ENCODE peak calls at places on chromosomes 12 and 14, in nine cellular contexts. One of them, this sample, is unnamed.

GRCh38 chr12:75923964-75924666 is 107.5 kb downstream of the PHLDA1 start:
- DNase-seq in tibial nerve: no peak
- DNase-seq in CD4-positive, alpha-beta memory T cell: no peak
- DNase-seq in heart right ventricle: no peak
- DNase-seq in naive thymus-derived CD4-positive, alpha-beta T cell: no peak
- DNase-seq in Panc1: no peak
- DNase-seq in CD8-positive, alpha-beta T cell: no peak
- DNase-seq in right lobe of liver: no peak
- DNase-seq in SK-N-SH: no peak
- DNase-seq in this sample: no peak

GRCh38 chr14:32102152-32102787 is 25.2 kb downstream of the ARHGAP5 start:
- DNase-seq in tibial nerve: no peak
- DNase-seq in CD4-positive, alpha-beta memory T cell: no peak
- DNase-seq in heart right ventricle: no peak
- DNase-seq in naive thymus-derived CD4-positive, alpha-beta T cell: peak; percentile 57
- DNase-seq in Panc1: no peak
- DNase-seq in CD8-positive, alpha-beta T cell: no peak
- DNase-seq in right lobe of liver: no peak
- DNase-seq in SK-N-SH: no peak
- DNase-seq in this sample: no peak

GRCh38 chr14:71070169-71070568 is 162.9 kb downstream of the PCNX1 start:
- DNase-seq in tibial nerve: no peak
- DNase-seq in CD4-positive, alpha-beta memory T cell: no peak
- DNase-seq in heart right ventricle: no peak
- DNase-seq in naive thymus-derived CD4-positive, alpha-beta T cell: no peak
- DNase-seq in Panc1: no peak
- DNase-seq in CD8-positive, alpha-beta T cell: no peak
- DNase-seq in right lobe of liver: no peak
- DNase-seq in SK-N-SH: no peak
- DNase-seq in this sample: no peak

GRCh38 chr12:39426636-39427245 is 16.2 kb downstream of the KIF21A start:
- DNase-seq in tibial nerve: no peak
- DNase-seq in CD4-positive, alpha-beta memory T cell: no peak
- DNase-seq in heart right ventricle: no peak
- DNase-seq in naive thymus-derived CD4-positive, alpha-beta T cell: no peak
- DNase-seq in Panc1: no peak
- DNase-seq in CD8-positive, alpha-beta T cell: no peak
- DNase-seq in right lobe of liver: no peak
- DNase-seq in SK-N-SH: no peak
- DNase-seq in this sample: no peak

GRCh38 chr12:92065664-92066063 is 80.0 kb downstream of the BTG1 start:
- DNase-seq in tibial nerve: no peak
- DNase-seq in CD4-positive, alpha-beta memory T cell: no peak
- DNase-seq in heart right ventricle: no peak
- DNase-seq in naive thymus-derived CD4-positive, alpha-beta T cell: no peak
- DNase-seq in Panc1: no peak
- DNase-seq in CD8-positive, alpha-beta T cell: no peak
- DNase-seq in right lobe of liver: no peak
- DNase-seq in SK-N-SH: no peak
- DNase-seq in this sample: no peak

GRCh38 chr12:94561943-94562411 is 88.4 kb downstream of the TMCC3 start:
- DNase-seq in tibial nerve: no peak
- DNase-seq in CD4-positive, alpha-beta memory T cell: no peak
- DNase-seq in heart right ventricle: peak; percentile 61
- DNase-seq in naive thymus-derived CD4-positive, alpha-beta T cell: no peak
- DNase-seq in Panc1: no peak
- DNase-seq in CD8-positive, alpha-beta T cell: no peak
- DNase-seq in right lobe of liver: peak; percentile 89
- DNase-seq in SK-N-SH: peak; percentile 83
- DNase-seq in this sample: peak; percentile 77

GRCh38 chr12:75212072-75212471 is 2.4 kb upstream of the KCNC2 start:
- DNase-seq in tibial nerve: no peak
- DNase-seq in CD4-positive, alpha-beta memory T cell: no peak
- DNase-seq in heart right ventricle: no peak
- DNase-seq in naive thymus-derived CD4-positive, alpha-beta T cell: no peak
- DNase-seq in Panc1: no peak
- DNase-seq in CD8-positive, alpha-beta T cell: no peak
- DNase-seq in right lobe of liver: no peak
- DNase-seq in SK-N-SH: no peak
- DNase-seq in this sample: no peak

GRCh38 chr12:124277394-124278222 is 17.3 kb upstream of the RFLNA start:
- DNase-seq in tibial nerve: no peak
- DNase-seq in CD4-positive, alpha-beta memory T cell: no peak
- DNase-seq in heart right ventricle: no peak
- DNase-seq in naive thymus-derived CD4-positive, alpha-beta T cell: no peak
- DNase-seq in Panc1: no peak
- DNase-seq in CD8-positive, alpha-beta T cell: no peak
- DNase-seq in right lobe of liver: no peak
- DNase-seq in SK-N-SH: peak; percentile 44
- DNase-seq in this sample: no peak

GRCh38 chr14:71354801-71355200 is 447.5 kb downstream of the PCNX1 start:
- DNase-seq in tibial nerve: no peak
- DNase-seq in CD4-positive, alpha-beta memory T cell: no peak
- DNase-seq in heart right ventricle: no peak
- DNase-seq in naive thymus-derived CD4-positive, alpha-beta T cell: no peak
- DNase-seq in Panc1: no peak
- DNase-seq in CD8-positive, alpha-beta T cell: no peak
- DNase-seq in right lobe of liver: no peak
- DNase-seq in SK-N-SH: no peak
- DNase-seq in this sample: no peak

GRCh38 chr12:78149459-78149858 is 318.8 kb downstream of the NAV3 start:
- DNase-seq in tibial nerve: no peak
- DNase-seq in CD4-positive, alpha-beta memory T cell: no peak
- DNase-seq in heart right ventricle: no peak
- DNase-seq in naive thymus-derived CD4-positive, alpha-beta T cell: no peak
- DNase-seq in Panc1: no peak
- DNase-seq in CD8-positive, alpha-beta T cell: no peak
- DNase-seq in right lobe of liver: no peak
- DNase-seq in SK-N-SH: peak; percentile 1
- DNase-seq in this sample: no peak

GRCh38 chr12:77232045-77232444 is 166.7 kb upstream of the E2F7 start:
- DNase-seq in tibial nerve: peak; percentile 16
- DNase-seq in CD4-positive, alpha-beta memory T cell: no peak
- DNase-seq in heart right ventricle: no peak
- DNase-seq in naive thymus-derived CD4-positive, alpha-beta T cell: no peak
- DNase-seq in Panc1: no peak
- DNase-seq in CD8-positive, alpha-beta T cell: no peak
- DNase-seq in right lobe of liver: no peak
- DNase-seq in SK-N-SH: no peak
- DNase-seq in this sample: no peak

GRCh38 chr14:100712490-100712889 is 14.2 kb upstream of the DLK1 start:
- DNase-seq in tibial nerve: no peak
- DNase-seq in CD4-positive, alpha-beta memory T cell: no peak
- DNase-seq in heart right ventricle: no peak
- DNase-seq in naive thymus-derived CD4-positive, alpha-beta T cell: no peak
- DNase-seq in Panc1: no peak
- DNase-seq in CD8-positive, alpha-beta T cell: no peak
- DNase-seq in right lobe of liver: no peak
- DNase-seq in SK-N-SH: no peak
- DNase-seq in this sample: no peak

GRCh38 chr14:28596336-28596735 is 170.3 kb upstream of the FOXG1 start:
- DNase-seq in tibial nerve: no peak
- DNase-seq in CD4-positive, alpha-beta memory T cell: no peak
- DNase-seq in heart right ventricle: no peak
- DNase-seq in naive thymus-derived CD4-positive, alpha-beta T cell: no peak
- DNase-seq in Panc1: no peak
- DNase-seq in CD8-positive, alpha-beta T cell: no peak
- DNase-seq in right lobe of liver: no peak
- DNase-seq in SK-N-SH: no peak
- DNase-seq in this sample: no peak

GRCh38 chr12:83817730-83818129 is 1094.9 kb downstream of the SLC6A15 start:
- DNase-seq in tibial nerve: no peak
- DNase-seq in CD4-positive, alpha-beta memory T cell: no peak
- DNase-seq in heart right ventricle: no peak
- DNase-seq in naive thymus-derived CD4-positive, alpha-beta T cell: no peak
- DNase-seq in Panc1: no peak
- DNase-seq in CD8-positive, alpha-beta T cell: no peak
- DNase-seq in right lobe of liver: no peak
- DNase-seq in SK-N-SH: no peak
- DNase-seq in this sample: no peak

GRCh38 chr12:56983386-56983785 is 23.0 kb downstream of the ZBTB39 start:
- DNase-seq in tibial nerve: no peak
- DNase-seq in CD4-positive, alpha-beta memory T cell: no peak
- DNase-seq in heart right ventricle: no peak
- DNase-seq in naive thymus-derived CD4-positive, alpha-beta T cell: no peak
- DNase-seq in Panc1: no peak
- DNase-seq in CD8-positive, alpha-beta T cell: no peak
- DNase-seq in right lobe of liver: no peak
- DNase-seq in SK-N-SH: no peak
- DNase-seq in this sample: no peak

GRCh38 chr14:89702151-89702936 is 252.2 kb downstream of the EFCAB11 start:
- DNase-seq in tibial nerve: peak; percentile 6
- DNase-seq in CD4-positive, alpha-beta memory T cell: no peak
- DNase-seq in heart right ventricle: no peak
- DNase-seq in naive thymus-derived CD4-positive, alpha-beta T cell: no peak
- DNase-seq in Panc1: no peak
- DNase-seq in CD8-positive, alpha-beta T cell: no peak
- DNase-seq in right lobe of liver: no peak
- DNase-seq in SK-N-SH: no peak
- DNase-seq in this sample: no peak

GRCh38 chr14:103973354-103973753 is 31.0 kb upstream of the RD3L start:
- DNase-seq in tibial nerve: no peak
- DNase-seq in CD4-positive, alpha-beta memory T cell: no peak
- DNase-seq in heart right ventricle: no peak
- DNase-seq in naive thymus-derived CD4-positive, alpha-beta T cell: no peak
- DNase-seq in Panc1: no peak
- DNase-seq in CD8-positive, alpha-beta T cell: no peak
- DNase-seq in right lobe of liver: peak; percentile 47
- DNase-seq in SK-N-SH: no peak
- DNase-seq in this sample: peak; percentile 76

GRCh38 chr14:65164068-65164824 is 61.9 kb upstream of the MAX start:
- DNase-seq in tibial nerve: peak; percentile 47
- DNase-seq in CD4-positive, alpha-beta memory T cell: no peak
- DNase-seq in heart right ventricle: no peak
- DNase-seq in naive thymus-derived CD4-positive, alpha-beta T cell: peak; percentile 63
- DNase-seq in Panc1: no peak
- DNase-seq in CD8-positive, alpha-beta T cell: peak; percentile 18
- DNase-seq in right lobe of liver: no peak
- DNase-seq in SK-N-SH: peak; percentile 63
- DNase-seq in this sample: no peak

GRCh38 chr12:49637401-49637800 is 14.0 kb downstream of the PRPF40B start:
- DNase-seq in tibial nerve: no peak
- DNase-seq in CD4-positive, alpha-beta memory T cell: no peak
- DNase-seq in heart right ventricle: no peak
- DNase-seq in naive thymus-derived CD4-positive, alpha-beta T cell: no peak
- DNase-seq in Panc1: no peak
- DNase-seq in CD8-positive, alpha-beta T cell: no peak
- DNase-seq in right lobe of liver: no peak
- DNase-seq in SK-N-SH: peak; percentile 85
- DNase-seq in this sample: peak; percentile 65

GRCh38 chr12:124545508-124546418 is 21.6 kb downstream of the NCOR2 start:
- DNase-seq in tibial nerve: no peak
- DNase-seq in CD4-positive, alpha-beta memory T cell: no peak
- DNase-seq in heart right ventricle: no peak
- DNase-seq in naive thymus-derived CD4-positive, alpha-beta T cell: no peak
- DNase-seq in Panc1: no peak
- DNase-seq in CD8-positive, alpha-beta T cell: peak; percentile 9
- DNase-seq in right lobe of liver: no peak
- DNase-seq in SK-N-SH: no peak
- DNase-seq in this sample: peak; percentile 90

GRCh38 chr14:54564071-54564798 is 2.7 kb upstream of the SAMD4A start:
- DNase-seq in tibial nerve: no peak
- DNase-seq in CD4-positive, alpha-beta memory T cell: no peak
- DNase-seq in heart right ventricle: no peak
- DNase-seq in naive thymus-derived CD4-positive, alpha-beta T cell: peak; percentile 65
- DNase-seq in Panc1: no peak
- DNase-seq in CD8-positive, alpha-beta T cell: no peak
- DNase-seq in right lobe of liver: no peak
- DNase-seq in SK-N-SH: peak; percentile 33
- DNase-seq in this sample: no peak
- H3K27ac ChIP-seq in tibial nerve: peak overlapping the region; percentile 98
- H3K27ac ChIP-seq in CD4-positive, alpha-beta memory T cell: peak overlapping the region; percentile 79
- H3K27ac ChIP-seq in heart right ventricle: peak overlapping the region; percentile 99
- H3K27ac ChIP-seq in naive thymus-derived CD4-positive, alpha-beta T cell: no peak overlapping the region
- H3K27ac ChIP-seq in Panc1: no peak overlapping the region
- H3K27ac ChIP-seq in CD8-positive, alpha-beta T cell: no peak overlapping the region
- H3K27ac ChIP-seq in right lobe of liver: peak overlapping the region; percentile 96
- H3K27ac ChIP-seq in SK-N-SH: peak overlapping the region; percentile 93
- H3K27ac ChIP-seq in this sample: peak overlapping the region; percentile 99

GRCh38 chr12:121795029-121795977 is 1.8 kb upstream of the RHOF start:
- DNase-seq in tibial nerve: peak; percentile 96
- DNase-seq in CD4-positive, alpha-beta memory T cell: peak; percentile 80
- DNase-seq in heart right ventricle: peak; percentile 91
- DNase-seq in naive thymus-derived CD4-positive, alpha-beta T cell: peak; percentile 80
- DNase-seq in Panc1: no peak
- DNase-seq in CD8-positive, alpha-beta T cell: peak; percentile 79
- DNase-seq in right lobe of liver: peak; percentile 92
- DNase-seq in SK-N-SH: peak; percentile 86
- DNase-seq in this sample: peak; percentile 95
- H3K4me1 ChIP-seq in tibial nerve: peaks cover 64% of the 10 kb centered on the region
- H3K4me1 ChIP-seq in CD4-positive, alpha-beta memory T cell: peaks cover 58% of the 10 kb centered on the region
- H3K4me1 ChIP-seq in heart right ventricle: peaks cover 58% of the 10 kb centered on the region
- H3K4me1 ChIP-seq in naive thymus-derived CD4-positive, alpha-beta T cell: peaks cover 40% of the 10 kb centered on the region
- H3K4me1 ChIP-seq in Panc1: peaks cover 63% of the 10 kb centered on the region
- H3K4me1 ChIP-seq in CD8-positive, alpha-beta T cell: peaks cover 56% of the 10 kb centered on the region
- H3K4me1 ChIP-seq in right lobe of liver: no peaks in the 10 kb centered on the region
- H3K4me1 ChIP-seq in SK-N-SH: peaks cover 67% of the 10 kb centered on the region
- H3K4me1 ChIP-seq in this sample: peaks cover 30% of the 10 kb centered on the region

DNA sequence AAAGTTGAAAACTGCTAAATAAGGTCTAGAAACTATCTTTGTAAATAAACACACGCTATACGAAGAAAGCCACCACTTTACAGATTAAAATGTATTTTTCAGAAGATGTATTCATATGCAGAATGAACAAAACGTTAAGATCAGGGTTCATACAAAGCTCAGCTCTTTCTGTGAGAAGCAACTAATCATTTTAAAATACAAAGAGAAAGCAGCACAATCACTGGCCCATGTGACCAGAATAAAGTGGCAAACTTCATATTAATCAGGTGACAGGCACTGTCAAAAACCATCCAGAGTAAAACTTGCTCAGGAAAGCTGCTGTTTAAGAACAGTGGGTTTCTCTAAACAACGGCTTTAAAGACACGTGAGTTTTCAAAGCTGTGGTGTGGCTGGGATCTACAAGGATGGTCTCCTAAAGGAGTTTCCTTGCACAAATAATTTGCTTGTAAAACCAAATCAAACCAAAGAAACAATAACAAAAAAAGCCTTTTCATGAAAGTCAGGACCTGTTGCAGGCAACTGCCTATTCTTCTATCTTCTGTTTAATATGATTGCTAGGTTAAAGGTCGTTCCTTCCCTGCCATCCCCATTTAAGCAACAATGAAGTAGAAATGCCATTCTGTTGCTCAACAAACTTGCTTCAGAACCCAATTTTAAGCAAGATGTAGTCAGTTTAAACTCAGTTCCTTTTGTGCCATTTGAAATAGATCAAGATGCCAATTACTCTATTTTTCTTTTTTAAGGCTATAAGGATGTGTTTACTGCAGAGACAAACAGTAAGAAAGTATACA is 22.3 kb downstream of the SEL1L start:
- DNase-seq in tibial nerve: no peak
- DNase-seq in CD4-positive, alpha-beta memory T cell: no peak
- DNase-seq in heart right ventricle: no peak
- DNase-seq in naive thymus-derived CD4-positive, alpha-beta T cell: no peak
- DNase-seq in Panc1: no peak
- DNase-seq in CD8-positive, alpha-beta T cell: no peak
- DNase-seq in right lobe of liver: no peak
- DNase-seq in SK-N-SH: no peak
- DNase-seq in this sample: no peak
- H3K27ac ChIP-seq in tibial nerve: no peak overlapping the region
- H3K27ac ChIP-seq in CD4-positive, alpha-beta memory T cell: no peak overlapping the region
- H3K27ac ChIP-seq in heart right ventricle: peak overlapping the region; percentile 61
- H3K27ac ChIP-seq in naive thymus-derived CD4-positive, alpha-beta T cell: no peak overlapping the region
- H3K27ac ChIP-seq in Panc1: no peak overlapping the region
- H3K27ac ChIP-seq in CD8-positive, alpha-beta T cell: no peak overlapping the region
- H3K27ac ChIP-seq in right lobe of liver: no peak overlapping the region
- H3K27ac ChIP-seq in SK-N-SH: no peak overlapping the region
- H3K27ac ChIP-seq in this sample: no peak overlapping the region

GRCh38 chr12:2251485-2252179 is 198.8 kb downstream of the CACNA1C start:
- DNase-seq in tibial nerve: no peak
- DNase-seq in CD4-positive, alpha-beta memory T cell: no peak
- DNase-seq in heart right ventricle: no peak
- DNase-seq in naive thymus-derived CD4-positive, alpha-beta T cell: no peak
- DNase-seq in Panc1: no peak
- DNase-seq in CD8-positive, alpha-beta T cell: no peak
- DNase-seq in right lobe of liver: no peak
- DNase-seq in SK-N-SH: no peak
- DNase-seq in this sample: no peak
- H3K4me1 ChIP-seq in tibial nerve: no peaks in the 10 kb centered on the region
- H3K4me1 ChIP-seq in CD4-positive, alpha-beta memory T cell: no peaks in the 10 kb centered on the region
- H3K4me1 ChIP-seq in heart right ventricle: peaks cover 53% of the 10 kb centered on the region
- H3K4me1 ChIP-seq in naive thymus-derived CD4-positive, alpha-beta T cell: no peaks in the 10 kb centered on the region
- H3K4me1 ChIP-seq in Panc1: no peaks in the 10 kb centered on the region
- H3K4me1 ChIP-seq in CD8-positive, alpha-beta T cell: no peaks in the 10 kb centered on the region
- H3K4me1 ChIP-seq in right lobe of liver: no peaks in the 10 kb centered on the region
- H3K4me1 ChIP-seq in SK-N-SH: peaks cover 47% of the 10 kb centered on the region
- H3K4me1 ChIP-seq in this sample: peaks cover 6% of the 10 kb centered on the region